ENCODE peak calls at places on chromosomes 4 and X, in four cellular contexts. J is hepatocyte, Q is brain microvascular endothelial cell, Y is A549. L is an unnamed sample.

GRCh38 chr4:136664988-136665387 is 867.3 kb downstream of the PCDH18 start:
- DNase-seq in J (no peak), Y (no peak), Q (no peak), L (no peak)

GRCh38 chrX:56066016-56066415 is 166.1 kb upstream of the KLF8 start:
- DNase-seq in J (no peak), Y (no peak), Q (no peak), L (no peak)

GRCh38 chrX:20374866-20375530 is 108.3 kb upstream of the RPS6KA3 start:
- DNase-seq in Q (no peak), J (peak), Y (no peak), L (no peak)

GRCh38 chr4:147456706-147457105 is 24.2 kb upstream of the EDNRA start:
- DNase-seq in Q (no peak), J (no peak), Y (no peak), L (no peak)

GRCh38 chr4:105453550-105454201 is 20.2 kb downstream of the PPA2 start:
- DNase-seq in J (no peak), Y (no peak), Q (no peak), L (no peak)

GRCh38 chr4:92234393-92235176 is 69.2 kb upstream of the GRID2 start:
- DNase-seq in Q (peak), Y (peak), J (peak), L (peak)

GRCh38 chr4:184237612-184238011 is 19.9 kb upstream of the ENPP6 start:
- DNase-seq in Y (no peak), Q (no peak), J (no peak), L (no peak)

GRCh38 chr4:165005352-165005751 is 26.4 kb upstream of the TRIM60 start:
- DNase-seq in Y (no peak), Q (no peak), J (no peak), L (no peak)

GRCh38 chr4:8709050-8709728 is 116.6 kb downstream of the CPZ start:
- DNase-seq in Y (no peak), Q (no peak), J (no peak), L (no peak)

GRCh38 chrX:122579521-122579920 is 604.6 kb upstream of the GRIA3 start:
- DNase-seq in Q (peak), Y (no peak), J (no peak), L (no peak)

GRCh38 chr4:17447675-17448298 is 64.1 kb downstream of the QDPR start:
- DNase-seq in Q (peak), J (peak), Y (peak), L (peak)

GRCh38 chrX:36431819-36432218 is 512.3 kb downstream of the CFAP47 start:
- DNase-seq in Y (peak), J (peak), Q (peak), L (no peak)

GRCh38 chrX:25012433-25012735 is 3.4 kb downstream of the ARX start:
- DNase-seq in J (no peak), Y (no peak), Q (no peak), L (no peak)

GRCh38 chr4:124936427-124936826 is 223.9 kb upstream of the ANKRD50 start:
- DNase-seq in J (no peak), Y (no peak), Q (no peak), L (no peak)

GRCh38 chr4:74061430-74061829 is 22.9 kb upstream of the CXCL3 start:
- DNase-seq in J (no peak), Y (no peak), Q (no peak), L (no peak)

GRCh38 chr4:31045724-31046318 is 325.7 kb downstream of the PCDH7 start:
- DNase-seq in Q (peak), Y (peak), J (peak), L (peak)

GRCh38 chrX:113675278-113675677 is 834.6 kb upstream of the AMOT start:
- DNase-seq in J (no peak), Y (no peak), Q (no peak), L (no peak)

GRCh38 chrX:48606091-48606490 is 8.8 kb downstream of the WDR13 start:
- DNase-seq in Q (no peak), J (no peak), Y (no peak), L (no peak)
- TF ChIP-seq CTCF in Q (peak), J (no peak), Y (no peak), L (no peak)

DNA sequence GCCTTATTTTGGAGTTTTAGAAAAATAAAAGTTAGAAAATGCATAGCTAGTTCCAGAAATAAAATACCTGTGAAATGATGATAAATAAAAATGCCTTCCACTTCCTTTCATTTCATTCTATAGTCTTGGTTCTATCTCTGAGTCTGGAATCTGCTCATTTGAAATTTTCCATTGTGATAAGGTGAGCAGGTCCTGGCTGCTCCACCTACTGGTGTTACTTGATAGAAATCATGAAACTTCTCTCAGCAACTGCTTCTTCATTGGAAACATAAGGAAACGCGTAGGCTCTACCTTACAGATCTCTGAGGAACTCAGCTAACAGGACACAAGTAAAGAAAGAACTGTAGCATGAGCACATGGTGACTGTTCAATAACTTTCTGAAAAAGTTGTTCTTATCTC is 141.8 kb downstream of the DCHS2 start:
- DNase-seq in Q (peak), Y (peak), J (peak), L (no peak)
- TF ChIP-seq CTCF in Q (peak), Y (peak), J (peak), L (peak)

DNA sequence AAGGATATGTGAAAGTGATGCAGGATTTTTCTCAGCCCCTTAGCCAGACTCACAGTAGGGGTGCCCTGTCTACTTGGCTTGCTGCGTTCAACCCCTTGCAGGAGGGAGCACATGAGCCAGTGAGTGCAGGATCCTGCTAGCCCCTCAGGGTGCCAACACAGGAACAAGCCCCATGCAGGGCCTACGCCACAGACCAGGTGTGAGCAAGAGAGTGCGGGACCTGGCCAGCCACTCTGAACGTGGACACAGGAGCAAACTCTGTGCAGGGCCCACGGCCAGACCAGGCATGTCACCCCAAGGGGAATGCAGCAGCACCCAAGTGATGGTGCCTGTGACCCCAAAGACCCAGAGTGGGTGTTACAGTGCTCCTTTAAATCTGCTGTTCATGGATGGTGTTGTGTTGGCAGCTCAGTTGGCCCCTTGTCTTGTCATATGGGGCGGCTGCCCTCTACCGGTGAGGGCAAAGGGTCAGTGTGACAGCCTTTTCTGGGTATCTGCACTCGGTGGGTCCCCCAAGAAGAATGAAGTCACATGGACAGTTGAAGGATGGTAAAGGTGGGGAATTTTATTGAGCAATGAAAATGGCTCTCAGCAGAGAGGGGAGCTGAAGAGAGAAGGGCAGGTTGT is 188.4 kb upstream of the MAOA start:
- DNase-seq in Y (no peak), Q (no peak), J (no peak), L (no peak)
- TF ChIP-seq CTCF in Y (no peak), Q (no peak), J (no peak), L (no peak)

DNA sequence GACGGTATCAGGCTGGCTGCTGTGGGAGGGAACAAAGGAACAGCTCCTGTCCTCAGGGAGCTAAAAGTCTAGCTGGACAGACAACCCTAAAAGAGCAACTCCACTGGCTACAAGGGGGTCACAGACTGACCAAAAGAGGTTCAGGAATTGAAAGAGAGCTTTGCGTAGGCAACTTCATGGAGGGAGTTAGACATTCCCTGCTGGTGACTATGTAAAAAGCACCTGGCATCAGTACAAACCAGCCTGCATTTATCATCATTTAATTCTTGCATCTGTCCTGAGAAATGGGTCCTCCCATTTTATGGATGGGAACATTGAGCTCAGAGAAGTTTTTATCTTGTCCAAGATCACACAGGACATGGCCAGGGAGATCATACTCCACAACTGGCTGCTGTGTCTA is 1.4 kb upstream of the LGI2 start:
- DNase-seq in Y (peak), J (no peak), Q (no peak), L (no peak)
- TF ChIP-seq CTCF in Y (no peak), J (no peak), Q (no peak), L (no peak)

GRCh38 chr4:128341634-128342033 is 54.0 kb upstream of the PGRMC2 start:
- DNase-seq in J (no peak), Y (no peak), Q (no peak), L (no peak)
- TF ChIP-seq CTCF in J (peak), Y (no peak), Q (no peak), L (peak)

GRCh38 chr4:26787461-26788340 is 72.9 kb upstream of the STIM2 start:
- DNase-seq in Y (peak), J (peak), Q (peak), L (peak)
- TF ChIP-seq CTCF in Y (no peak), J (peak), Q (peak), L (no peak)

GRCh38 chrX:10897768-10898167 is 213.4 kb upstream of the HCCS start:
- DNase-seq in Q (no peak), J (no peak), Y (no peak), L (no peak)
- TF ChIP-seq CTCF in Q (no peak), J (no peak), Y (no peak), L (no peak)

DNA sequence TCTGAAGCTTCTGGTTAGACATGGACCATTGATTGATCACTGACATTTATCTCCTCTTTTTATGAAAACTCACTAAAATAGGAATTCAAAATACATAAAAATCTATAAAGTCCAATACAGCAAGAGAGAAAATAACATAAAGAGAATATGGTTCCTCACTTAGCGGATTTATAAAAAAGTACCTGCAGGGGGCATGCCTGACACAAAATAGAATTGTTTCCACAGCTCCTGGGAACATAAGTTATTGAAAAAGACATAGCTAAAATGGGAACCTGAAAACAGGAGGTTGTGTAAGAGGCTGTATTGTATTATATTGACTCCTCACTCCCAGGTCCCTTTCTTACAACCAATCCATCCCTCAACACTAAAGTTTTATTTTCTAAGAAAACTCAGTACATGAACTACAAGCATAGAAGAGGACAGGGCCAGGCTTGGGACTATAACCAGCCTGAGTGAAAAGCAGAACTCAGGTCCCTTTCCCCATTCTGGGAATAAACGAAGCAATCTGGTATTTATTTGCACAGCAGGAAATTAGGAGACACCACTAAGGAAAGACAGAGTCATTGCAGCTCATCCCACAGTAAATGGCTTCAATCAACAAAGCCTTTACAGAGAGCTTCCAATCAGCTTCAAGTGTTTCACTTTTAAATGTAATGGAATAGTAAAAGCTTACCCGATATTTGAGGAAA is 121.1 kb upstream of the NDST4 start:
- DNase-seq in J (peak), Q (no peak), Y (peak), L (peak)
- TF ChIP-seq CTCF in J (peak), Q (peak), Y (peak), L (peak)

DNA sequence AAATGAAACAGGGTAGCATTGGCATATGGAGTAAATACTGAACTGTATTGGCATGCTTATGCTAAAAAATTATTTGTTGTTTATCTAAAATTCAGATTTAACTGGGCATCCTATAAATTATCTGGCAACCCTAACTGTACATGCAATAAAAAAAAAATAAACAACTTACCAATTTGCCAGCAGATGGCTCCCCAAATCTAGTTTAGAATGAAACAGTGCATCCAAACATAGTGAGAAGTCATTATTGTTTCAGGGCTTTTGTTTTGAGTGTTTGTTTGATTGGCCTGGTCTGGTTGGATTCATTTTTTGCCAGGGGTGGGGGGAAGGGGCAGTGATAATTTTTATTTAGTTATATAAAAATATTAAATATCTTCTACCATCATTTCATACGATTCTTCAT is 12.8 kb upstream of the NSUN7 start:
- DNase-seq in J (peak), Y (peak), Q (no peak), L (no peak)
- TF ChIP-seq CTCF in J (peak), Y (peak), Q (peak), L (no peak)

DNA sequence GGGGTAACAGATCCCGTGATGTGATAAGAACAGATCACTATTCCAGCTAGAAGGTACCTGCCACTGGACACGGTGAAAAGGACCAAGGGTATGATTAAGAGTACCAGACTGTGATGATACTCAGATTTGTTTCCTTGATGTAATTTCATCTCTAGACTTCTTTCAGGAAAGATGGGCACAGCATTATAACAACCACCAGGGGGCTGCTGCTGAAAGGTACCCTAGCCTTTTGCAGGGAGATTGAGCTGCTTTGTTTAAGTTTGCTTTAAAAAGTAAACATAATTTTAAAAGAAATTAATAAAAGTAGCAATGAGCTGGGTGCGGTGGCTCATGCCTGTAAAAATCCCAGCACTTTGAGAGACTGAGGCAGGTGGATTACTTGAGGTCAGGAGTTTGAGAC is 145.4 kb downstream of the EMCN start:
- DNase-seq in J (peak), Q (no peak), Y (peak), L (peak)
- TF ChIP-seq CTCF in J (peak), Q (peak), Y (no peak), L (no peak)